ENCODE peak calls at places on chromosomes 5 and 9, in seven cellular contexts. One of them, this sample, is unnamed.

GRCh38 chr5:132227485-132228240 is at the start of gene P4HA2:
- DNase-seq in SW480: peak
- DNase-seq in skeletal muscle cell: no peak
- DNase-seq in stimulated activated CD4-positive, alpha-beta T cell treated with anti-CD3 and anti-CD28 coated beads, Interleukin-4, amount 100 ng/mL, for 4 hours: peak
- DNase-seq in WTC11: peak
- DNase-seq in Right ventricle myocardium inferior: peak
- DNase-seq in stimulated activated CD8-positive, alpha-beta memory T cell treated with anti-CD3 and anti-CD28 coated beads, Interleukin-15, amount 100 ng/mL, for 1 hour: no peak
- DNase-seq in this sample: peak

GRCh38 chr5:96679293-96679692 is 17.1 kb downstream of the CAST start:
- DNase-seq in stimulated activated CD4-positive, alpha-beta T cell treated with anti-CD3 and anti-CD28 coated beads, Interleukin-4, amount 100 ng/mL, for 4 hours: no peak
- DNase-seq in SW480: no peak
- DNase-seq in Right ventricle myocardium inferior: no peak
- DNase-seq in stimulated activated CD8-positive, alpha-beta memory T cell treated with anti-CD3 and anti-CD28 coated beads, Interleukin-15, amount 100 ng/mL, for 1 hour: no peak
- DNase-seq in WTC11: no peak
- DNase-seq in skeletal muscle cell: no peak
- DNase-seq in this sample: no peak

GRCh38 chr5:107806705-107807104 is 136.0 kb upstream of the EFNA5 start:
- DNase-seq in skeletal muscle cell: no peak
- DNase-seq in Right ventricle myocardium inferior: no peak
- DNase-seq in stimulated activated CD4-positive, alpha-beta T cell treated with anti-CD3 and anti-CD28 coated beads, Interleukin-4, amount 100 ng/mL, for 4 hours: no peak
- DNase-seq in WTC11: no peak
- DNase-seq in stimulated activated CD8-positive, alpha-beta memory T cell treated with anti-CD3 and anti-CD28 coated beads, Interleukin-15, amount 100 ng/mL, for 1 hour: no peak
- DNase-seq in SW480: no peak
- DNase-seq in this sample: no peak

GRCh38 chr5:81768960-81769452 is 18.1 kb upstream of the SSBP2 start:
- DNase-seq in Right ventricle myocardium inferior: no peak
- DNase-seq in stimulated activated CD8-positive, alpha-beta memory T cell treated with anti-CD3 and anti-CD28 coated beads, Interleukin-15, amount 100 ng/mL, for 1 hour: no peak
- DNase-seq in skeletal muscle cell: peak
- DNase-seq in stimulated activated CD4-positive, alpha-beta T cell treated with anti-CD3 and anti-CD28 coated beads, Interleukin-4, amount 100 ng/mL, for 4 hours: no peak
- DNase-seq in WTC11: no peak
- DNase-seq in SW480: peak
- DNase-seq in this sample: no peak

GRCh38 chr9:134655591-134656333 is 14.2 kb downstream of the COL5A1 start:
- DNase-seq in skeletal muscle cell: no peak
- DNase-seq in SW480: peak
- DNase-seq in stimulated activated CD4-positive, alpha-beta T cell treated with anti-CD3 and anti-CD28 coated beads, Interleukin-4, amount 100 ng/mL, for 4 hours: no peak
- DNase-seq in Right ventricle myocardium inferior: no peak
- DNase-seq in stimulated activated CD8-positive, alpha-beta memory T cell treated with anti-CD3 and anti-CD28 coated beads, Interleukin-15, amount 100 ng/mL, for 1 hour: no peak
- DNase-seq in WTC11: no peak
- DNase-seq in this sample: peak

GRCh38 chr5:126516133-126516532 is 78.9 kb downstream of the ALDH7A1 start:
- DNase-seq in WTC11: no peak
- DNase-seq in skeletal muscle cell: no peak
- DNase-seq in SW480: no peak
- DNase-seq in stimulated activated CD4-positive, alpha-beta T cell treated with anti-CD3 and anti-CD28 coated beads, Interleukin-4, amount 100 ng/mL, for 4 hours: no peak
- DNase-seq in Right ventricle myocardium inferior: no peak
- DNase-seq in stimulated activated CD8-positive, alpha-beta memory T cell treated with anti-CD3 and anti-CD28 coated beads, Interleukin-15, amount 100 ng/mL, for 1 hour: no peak
- DNase-seq in this sample: no peak

GRCh38 chr9:121281614-121282291 is 13.8 kb downstream of the GSN start:
- DNase-seq in SW480: peak
- DNase-seq in WTC11: no peak
- DNase-seq in stimulated activated CD4-positive, alpha-beta T cell treated with anti-CD3 and anti-CD28 coated beads, Interleukin-4, amount 100 ng/mL, for 4 hours: no peak
- DNase-seq in Right ventricle myocardium inferior: peak
- DNase-seq in skeletal muscle cell: no peak
- DNase-seq in stimulated activated CD8-positive, alpha-beta memory T cell treated with anti-CD3 and anti-CD28 coated beads, Interleukin-15, amount 100 ng/mL, for 1 hour: no peak
- DNase-seq in this sample: no peak

GRCh38 chr9:90517103-90517502 is 125.5 kb downstream of the DIRAS2 start:
- DNase-seq in skeletal muscle cell: no peak
- DNase-seq in WTC11: no peak
- DNase-seq in Right ventricle myocardium inferior: no peak
- DNase-seq in stimulated activated CD4-positive, alpha-beta T cell treated with anti-CD3 and anti-CD28 coated beads, Interleukin-4, amount 100 ng/mL, for 4 hours: no peak
- DNase-seq in stimulated activated CD8-positive, alpha-beta memory T cell treated with anti-CD3 and anti-CD28 coated beads, Interleukin-15, amount 100 ng/mL, for 1 hour: no peak
- DNase-seq in SW480: no peak
- DNase-seq in this sample: no peak

GRCh38 chr5:82912462-82912861 is 164.7 kb downstream of the TMEM167A start:
- DNase-seq in stimulated activated CD8-positive, alpha-beta memory T cell treated with anti-CD3 and anti-CD28 coated beads, Interleukin-15, amount 100 ng/mL, for 1 hour: no peak
- DNase-seq in SW480: no peak
- DNase-seq in skeletal muscle cell: no peak
- DNase-seq in WTC11: no peak
- DNase-seq in stimulated activated CD4-positive, alpha-beta T cell treated with anti-CD3 and anti-CD28 coated beads, Interleukin-4, amount 100 ng/mL, for 4 hours: no peak
- DNase-seq in Right ventricle myocardium inferior: no peak
- DNase-seq in this sample: no peak

GRCh38 chr5:172509405-172509781 is 55.1 kb upstream of the SH3PXD2B start:
- DNase-seq in SW480: no peak
- DNase-seq in WTC11: no peak
- DNase-seq in stimulated activated CD4-positive, alpha-beta T cell treated with anti-CD3 and anti-CD28 coated beads, Interleukin-4, amount 100 ng/mL, for 4 hours: no peak
- DNase-seq in Right ventricle myocardium inferior: no peak
- DNase-seq in stimulated activated CD8-positive, alpha-beta memory T cell treated with anti-CD3 and anti-CD28 coated beads, Interleukin-15, amount 100 ng/mL, for 1 hour: no peak
- DNase-seq in skeletal muscle cell: no peak
- DNase-seq in this sample: no peak

GRCh38 chr5:36876389-36876964 is at the start of gene NIPBL:
- DNase-seq in stimulated activated CD4-positive, alpha-beta T cell treated with anti-CD3 and anti-CD28 coated beads, Interleukin-4, amount 100 ng/mL, for 4 hours: peak
- DNase-seq in Right ventricle myocardium inferior: peak
- DNase-seq in SW480: peak
- DNase-seq in stimulated activated CD8-positive, alpha-beta memory T cell treated with anti-CD3 and anti-CD28 coated beads, Interleukin-15, amount 100 ng/mL, for 1 hour: peak
- DNase-seq in WTC11: peak
- DNase-seq in skeletal muscle cell: peak
- DNase-seq in this sample: peak

GRCh38 chr9:108612510-108612909 is 243.3 kb downstream of the ACTL7B start:
- DNase-seq in stimulated activated CD8-positive, alpha-beta memory T cell treated with anti-CD3 and anti-CD28 coated beads, Interleukin-15, amount 100 ng/mL, for 1 hour: no peak
- DNase-seq in stimulated activated CD4-positive, alpha-beta T cell treated with anti-CD3 and anti-CD28 coated beads, Interleukin-4, amount 100 ng/mL, for 4 hours: no peak
- DNase-seq in skeletal muscle cell: no peak
- DNase-seq in WTC11: no peak
- DNase-seq in SW480: no peak
- DNase-seq in Right ventricle myocardium inferior: no peak
- DNase-seq in this sample: peak

GRCh38 chr5:81395262-81395661 is 1.3 kb upstream of the ACOT12 start:
- DNase-seq in Right ventricle myocardium inferior: no peak
- DNase-seq in skeletal muscle cell: no peak
- DNase-seq in stimulated activated CD4-positive, alpha-beta T cell treated with anti-CD3 and anti-CD28 coated beads, Interleukin-4, amount 100 ng/mL, for 4 hours: no peak
- DNase-seq in SW480: no peak
- DNase-seq in stimulated activated CD8-positive, alpha-beta memory T cell treated with anti-CD3 and anti-CD28 coated beads, Interleukin-15, amount 100 ng/mL, for 1 hour: no peak
- DNase-seq in WTC11: no peak
- DNase-seq in this sample: no peak

GRCh38 chr5:166695311-166695710 is 1596.1 kb upstream of the WWC1 start:
- DNase-seq in WTC11: no peak
- DNase-seq in stimulated activated CD4-positive, alpha-beta T cell treated with anti-CD3 and anti-CD28 coated beads, Interleukin-4, amount 100 ng/mL, for 4 hours: no peak
- DNase-seq in skeletal muscle cell: no peak
- DNase-seq in Right ventricle myocardium inferior: no peak
- DNase-seq in SW480: no peak
- DNase-seq in stimulated activated CD8-positive, alpha-beta memory T cell treated with anti-CD3 and anti-CD28 coated beads, Interleukin-15, amount 100 ng/mL, for 1 hour: no peak
- DNase-seq in this sample: no peak

GRCh38 chr5:154756871-154757646 is 1.9 kb downstream of the LARP1 start:
- DNase-seq in Right ventricle myocardium inferior: peak
- DNase-seq in WTC11: peak
- DNase-seq in SW480: peak
- DNase-seq in skeletal muscle cell: no peak
- DNase-seq in stimulated activated CD4-positive, alpha-beta T cell treated with anti-CD3 and anti-CD28 coated beads, Interleukin-4, amount 100 ng/mL, for 4 hours: peak
- DNase-seq in stimulated activated CD8-positive, alpha-beta memory T cell treated with anti-CD3 and anti-CD28 coated beads, Interleukin-15, amount 100 ng/mL, for 1 hour: peak
- DNase-seq in this sample: peak

GRCh38 chr5:134873494-134873893 is 677 bp upstream of the TXNDC15 start:
- DNase-seq in stimulated activated CD4-positive, alpha-beta T cell treated with anti-CD3 and anti-CD28 coated beads, Interleukin-4, amount 100 ng/mL, for 4 hours: no peak
- DNase-seq in SW480: no peak
- DNase-seq in stimulated activated CD8-positive, alpha-beta memory T cell treated with anti-CD3 and anti-CD28 coated beads, Interleukin-15, amount 100 ng/mL, for 1 hour: no peak
- DNase-seq in skeletal muscle cell: no peak
- DNase-seq in WTC11: no peak
- DNase-seq in Right ventricle myocardium inferior: no peak
- DNase-seq in this sample: peak

GRCh38 chr5:133785182-133785581 is 172.8 kb upstream of the FSTL4 start:
- DNase-seq in stimulated activated CD4-positive, alpha-beta T cell treated with anti-CD3 and anti-CD28 coated beads, Interleukin-4, amount 100 ng/mL, for 4 hours: no peak
- DNase-seq in stimulated activated CD8-positive, alpha-beta memory T cell treated with anti-CD3 and anti-CD28 coated beads, Interleukin-15, amount 100 ng/mL, for 1 hour: no peak
- DNase-seq in Right ventricle myocardium inferior: no peak
- DNase-seq in skeletal muscle cell: no peak
- DNase-seq in SW480: no peak
- DNase-seq in WTC11: peak
- DNase-seq in this sample: no peak

GRCh38 chr9:111659706-111660105 is 1.7 kb upstream of the GNG10 start:
- DNase-seq in skeletal muscle cell: no peak
- DNase-seq in SW480: no peak
- DNase-seq in WTC11: no peak
- DNase-seq in stimulated activated CD4-positive, alpha-beta T cell treated with anti-CD3 and anti-CD28 coated beads, Interleukin-4, amount 100 ng/mL, for 4 hours: no peak
- DNase-seq in Right ventricle myocardium inferior: no peak
- DNase-seq in stimulated activated CD8-positive, alpha-beta memory T cell treated with anti-CD3 and anti-CD28 coated beads, Interleukin-15, amount 100 ng/mL, for 1 hour: no peak
- DNase-seq in this sample: no peak